ENCODE peak calls at places on chromosomes 16 and 17, in nine cellular contexts. P is astrocyte of the spinal cord; K is cardiac muscle cell; A is AG04450; V is IMR-90; J is CD8-positive, alpha-beta T cell; R is GM13976; L is AG09319; G is GM12865. B is an unnamed sample.
A peak's percentile ranks its signal among the peaks of the same experiment; 100 is the strongest.

GRCh38 chr16:14131774-14132695 is 60.9 kb downstream of the MRTFB start:
- DNase-seq in P (no peak), K (no peak), A (no peak), V (peak; percentile 16), J (no peak), R (no peak), L (no peak), G (no peak), B (no peak)

GRCh38 chr17:38444151-38444550 is 15.9 kb downstream of the ARHGAP23 start:
- DNase-seq in P (peak; percentile 62), K (peak; percentile 82), A (no peak), V (peak; percentile 63), J (peak; percentile 53), R (peak; percentile 87), L (no peak), G (peak; percentile 61), B (no peak)

GRCh38 chr17:61412860-61413653 is 13.4 kb downstream of the TBX2 start:
- DNase-seq in P (no peak), K (peak; percentile 58), A (no peak), V (no peak), J (no peak), R (peak; percentile 23), L (no peak), G (no peak), B (no peak)

GRCh38 chr17:9402590-9403199 is 172.9 kb downstream of the STX8 start:
- DNase-seq in P (no peak), K (peak; percentile 13), A (no peak), V (peak; percentile 23), J (no peak), R (peak; percentile 47), L (no peak), G (peak; percentile 64), B (no peak)

GRCh38 chr17:28187931-28188330 is 131.1 kb upstream of the TMEM97 start:
- DNase-seq in P (no peak), K (no peak), A (no peak), V (no peak), J (no peak), R (no peak), L (no peak), G (no peak), B (no peak)

GRCh38 chr17:49002766-49003165 is 5.6 kb downstream of the IGF2BP1 start:
- DNase-seq in P (no peak), K (no peak), A (no peak), V (no peak), J (no peak), R (no peak), L (no peak), G (no peak), B (no peak)

GRCh38 chr16:8370374-8371015 is 219.8 kb downstream of the TMEM114 start:
- DNase-seq in P (no peak), K (no peak), A (no peak), V (peak; percentile 7), J (no peak), R (no peak), L (no peak), G (no peak), B (no peak)

GRCh38 chr16:72791786-72792185 is 256.1 kb downstream of the ZFHX3 start:
- DNase-seq in P (no peak), K (no peak), A (no peak), V (no peak), J (no peak), R (no peak), L (no peak), G (no peak), B (no peak)

GRCh38 chr16:86898386-86898785 is 320.0 kb downstream of the FOXL1 start:
- DNase-seq in P (no peak), K (no peak), A (no peak), V (no peak), J (no peak), R (no peak), L (no peak), G (no peak), B (no peak)

GRCh38 chr16:85401370-85401916 is 211.7 kb upstream of the GSE1 start:
- DNase-seq in P (no peak), K (no peak), A (no peak), V (no peak), J (no peak), R (no peak), L (no peak), G (no peak), B (peak; percentile 9)

GRCh38 chr17:77331161-77331864 is 190.5 kb downstream of the SEC14L1 start:
- DNase-seq in P (peak; percentile 88), K (peak; percentile 93), A (no peak), V (peak; percentile 87), J (peak; percentile 99), R (peak; percentile 94), L (peak; percentile 71), G (peak; percentile 94), B (peak; percentile 93)

GRCh38 chr17:35849469-35850348 is 19.0 kb downstream of the HEATR9 start:
- DNase-seq in P (peak; percentile 70), K (peak; percentile 80), A (peak; percentile 32), V (peak; percentile 67), J (peak; percentile 65), R (peak; percentile 67), L (peak; percentile 27), G (peak; percentile 83), B (peak; percentile 44)

GRCh38 chr16:12754824-12755543 is 48.7 kb downstream of the CPPED1 start:
- DNase-seq in P (no peak), K (no peak), A (no peak), V (no peak), J (no peak), R (no peak), L (no peak), G (no peak), B (no peak)

GRCh38 chr17:50420419-50421112 is 5.5 kb upstream of the ACSF2 start:
- DNase-seq in P (no peak), K (no peak), A (no peak), V (no peak), J (no peak), R (no peak), L (no peak), G (no peak), B (no peak)

GRCh38 chr17:5740937-5741336 is 156.6 kb upstream of the NLRP1 start:
- DNase-seq in P (no peak), K (peak; percentile 17), A (no peak), V (no peak), J (no peak), R (no peak), L (no peak), G (no peak), B (no peak)

GRCh38 chr16:51762081-51762995 is 611.3 kb upstream of the SALL1 start:
- DNase-seq in P (peak; percentile 81), K (peak; percentile 91), A (peak; percentile 53), V (peak; percentile 70), J (peak; percentile 6), R (peak; percentile 73), L (peak; percentile 44), G (peak; percentile 73), B (no peak)

GRCh38 chr16:17483266-17483864 is 12.6 kb upstream of the XYLT1 start:
- DNase-seq in P (no peak), K (no peak), A (no peak), V (no peak), J (no peak), R (no peak), L (no peak), G (no peak), B (no peak)

GRCh38 chr16:11474617-11475291 is 112.0 kb downstream of the LITAF start:
- DNase-seq in P (no peak), K (no peak), A (no peak), V (no peak), J (no peak), R (no peak), L (no peak), G (no peak), B (no peak)

GRCh38 chr17:78236362-78237127 is 5.1 kb downstream of the TMEM235 start:
- DNase-seq in P (no peak), K (no peak), A (no peak), V (no peak), J (no peak), R (no peak), L (no peak), G (no peak), B (no peak)

GRCh38 chr17:17985555-17985954 is 12.9 kb downstream of the DRC3 start:
- DNase-seq in P (no peak), K (peak; percentile 21), A (no peak), V (no peak), J (no peak), R (peak; percentile 64), L (no peak), G (peak; percentile 44), B (no peak)

GRCh38 chr17:17987187-17987896 is 14.7 kb downstream of the DRC3 start:
- DNase-seq in P (no peak), K (no peak), A (no peak), V (no peak), J (no peak), R (no peak), L (no peak), G (no peak), B (no peak)

GRCh38 chr17:17983376-17983775 is 10.7 kb downstream of the DRC3 start:
- DNase-seq in P (no peak), K (no peak), A (no peak), V (no peak), J (no peak), R (no peak), L (no peak), G (no peak), B (no peak)

GRCh38 chr17:17983776-17984175 is 11.1 kb downstream of the DRC3 start:
- DNase-seq in P (no peak), K (no peak), A (no peak), V (no peak), J (no peak), R (no peak), L (no peak), G (no peak), B (no peak)

GRCh38 chr17:17985153-17985552 is 12.5 kb downstream of the DRC3 start:
- DNase-seq in P (no peak), K (no peak), A (no peak), V (no peak), J (no peak), R (no peak), L (no peak), G (no peak), B (no peak)
- TF ChIP-seq CTCF in P (no peak), K (no peak), A (no peak), V (no peak), J (no peak), R (no peak), L (no peak), G (no peak), B (no peak)

GRCh38 chr16:81571592-81572230 is 127.1 kb downstream of the CMIP start:
- DNase-seq in P (no peak), K (no peak), A (no peak), V (no peak), J (no peak), R (no peak), L (no peak), G (no peak), B (no peak)
- TF ChIP-seq CTCF in P (no peak), K (no peak), A (no peak), V (no peak), J (no peak), R (no peak), L (no peak), G (no peak), B (no peak)

GRCh38 chr16:50609049-50609832 is 61.0 kb downstream of the NKD1 start:
- DNase-seq in P (no peak), K (peak; percentile 72), A (no peak), V (no peak), J (no peak), R (no peak), L (no peak), G (no peak), B (no peak)
- TF ChIP-seq CTCF in P (no peak), K (no peak), A (no peak), V (no peak), J (no peak), R (no peak), L (no peak), G (no peak), B (no peak)

GRCh38 chr17:37124825-37125181 is 176.0 kb downstream of the AATF start:
- DNase-seq in P (no peak), K (no peak), A (no peak), V (no peak), J (no peak), R (no peak), L (no peak), G (no peak), B (no peak)
- TF ChIP-seq CTCF in P (no peak), K (no peak), A (no peak), V (no peak), J (no peak), R (no peak), L (no peak), G (no peak), B (no peak)